ENCODE peak calls at places on chromosome 13, in six cellular contexts. N is heart right ventricle; P is AG04450; C is IMR-90; K is CD4-positive, alpha-beta memory T cell; Y is CD4-positive, alpha-beta T cell. H is an unnamed sample.

GRCh38 chr13:113861433-113862030 is 2.3 kb downstream of the GAS6 start:
- DNase-seq in Y (no peak), P (no peak), K (no peak), N (no peak), C (no peak), H (no peak)

GRCh38 chr13:82298110-82298509 is 1584.2 kb downstream of the SLITRK1 start:
- DNase-seq in Y (no peak), N (no peak), C (no peak), K (no peak), P (no peak), H (no peak)

GRCh38 chr13:79128158-79128557 is 277.9 kb downstream of the RBM26 start:
- DNase-seq in P (no peak), Y (no peak), N (no peak), C (peak; percentile 18), K (no peak), H (no peak)

GRCh38 chr13:51971520-51972426 is 39.5 kb downstream of the ATP7B start:
- DNase-seq in C (no peak), Y (no peak), K (no peak), N (no peak), P (no peak), H (no peak)

GRCh38 chr13:112806761-112807652 is 117.2 kb downstream of the ATP11A start:
- DNase-seq in K (no peak), Y (no peak), N (no peak), P (no peak), C (peak; percentile 47), H (no peak)

GRCh38 chr13:87827479-87827878 is 156.3 kb downstream of the SLITRK5 start:
- DNase-seq in K (no peak), P (peak; percentile 1), Y (no peak), N (no peak), C (no peak), H (no peak)

GRCh38 chr13:83498486-83499190 is 383.6 kb downstream of the SLITRK1 start:
- DNase-seq in K (no peak), C (peak; percentile 37), N (no peak), P (no peak), Y (no peak), H (no peak)

GRCh38 chr13:20350819-20351218 is 118.7 kb upstream of the GJB6 start:
- DNase-seq in K (no peak), C (no peak), P (no peak), Y (no peak), N (no peak), H (no peak)

GRCh38 chr13:44142540-44142867 is 231.1 kb upstream of the SERP2 start:
- DNase-seq in P (no peak), N (no peak), K (no peak), C (no peak), Y (no peak), H (no peak)

GRCh38 chr13:55528434-55528833 is 1612.3 kb upstream of the PRR20A start:
- DNase-seq in C (no peak), K (no peak), P (no peak), Y (no peak), N (no peak), H (no peak)

GRCh38 chr13:74850893-74851292 is 631.1 kb downstream of the TBC1D4 start:
- DNase-seq in K (no peak), P (no peak), C (no peak), Y (no peak), N (no peak), H (no peak)

GRCh38 chr13:107883561-107884175 is 331.7 kb downstream of the LIG4 start:
- DNase-seq in P (peak; percentile 48), K (no peak), C (peak; percentile 93), N (no peak), Y (no peak), H (no peak)

GRCh38 chr13:110396476-110396875 is 89.4 kb downstream of the COL4A2 start:
- DNase-seq in K (no peak), P (no peak), N (no peak), C (no peak), Y (no peak), H (no peak)

GRCh38 chr13:30735025-30735967 is at the start of gene ALOX5AP:
- DNase-seq in K (peak; percentile 53), N (no peak), Y (peak; percentile 33), P (no peak), C (no peak), H (no peak)

GRCh38 chr13:99191900-99192399 is 8.7 kb upstream of the UBAC2 start:
- DNase-seq in N (no peak), C (peak; percentile 74), K (no peak), Y (no peak), P (peak; percentile 27), H (no peak)

GRCh38 chr13:33279898-33280549 is 5.5 kb downstream of the STARD13 start:
- DNase-seq in Y (no peak), P (no peak), N (no peak), C (peak; percentile 71), K (no peak), H (no peak)

GRCh38 chr13:36163809-36164308 is 32.7 kb upstream of the DCLK1 start:
- DNase-seq in C (peak; percentile 87), N (peak; percentile 40), K (no peak), Y (no peak), P (peak; percentile 55), H (no peak)

GRCh38 chr13:112652512-112653458 is 37.1 kb upstream of the ATP11A start:
- DNase-seq in C (no peak), Y (no peak), P (no peak), N (no peak), K (no peak), H (no peak)

GRCh38 chr13:27966641-27967202 is 2.4 kb downstream of the CDX2 start:
- DNase-seq in P (no peak), C (no peak), N (no peak), K (no peak), Y (no peak), H (no peak)

GRCh38 chr13:33318744-33319143 is 33.2 kb upstream of the STARD13 start:
- DNase-seq in Y (no peak), C (no peak), N (no peak), P (no peak), K (no peak), H (no peak)

GRCh38 chr13:100274942-100275506 is 186.1 kb downstream of the PCCA start:
- DNase-seq in Y (no peak), C (peak; percentile 4), P (no peak), K (no peak), N (no peak), H (no peak)

GRCh38 chr13:88223958-88224357 is 552.8 kb downstream of the SLITRK5 start:
- DNase-seq in N (no peak), C (no peak), P (no peak), K (no peak), Y (no peak), H (no peak)

GRCh38 chr13:26222523-26223046 is 471 bp upstream of the RNF6 start:
- DNase-seq in K (no peak), N (no peak), C (no peak), P (no peak), Y (no peak), H (no peak)

DNA sequence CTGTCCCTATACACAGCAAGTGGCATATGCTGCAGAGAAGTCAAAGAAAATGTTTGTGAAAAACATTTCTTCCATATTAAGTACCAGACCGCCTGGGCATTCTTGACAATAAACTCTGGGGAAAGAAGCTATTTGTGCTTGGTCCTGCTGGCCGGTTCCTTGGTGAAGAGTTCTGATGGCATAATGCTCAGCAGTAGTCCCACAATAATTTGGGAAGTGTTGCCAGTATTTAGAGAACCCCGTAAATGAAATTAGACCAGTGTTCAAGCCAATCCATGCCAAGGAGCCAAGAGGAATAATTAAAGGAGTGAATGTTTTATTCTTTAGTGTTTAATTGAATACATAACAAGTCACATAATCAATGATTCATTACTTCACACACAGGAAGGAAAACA is 6.3 kb downstream of the KCTD12 start:
- DNase-seq in P (no peak), K (no peak), N (no peak), C (no peak), Y (no peak), H (no peak)
- H3K27ac ChIP-seq in P (no peak overlapping the region), K (peak overlapping the region; percentile 29), N (peak overlapping the region; percentile 94), C (no peak overlapping the region), Y (no peak overlapping the region), H (peak overlapping the region; percentile 69)

GRCh38 chr13:32262619-32263018 is 52.5 kb downstream of the ZAR1L start:
- DNase-seq in C (no peak), P (no peak), N (no peak), Y (no peak), K (no peak), H (no peak)

GRCh38 chr13:32261567-32261966 is 53.6 kb downstream of the ZAR1L start:
- DNase-seq in P (peak; percentile 50), N (peak; percentile 91), Y (no peak), C (peak; percentile 92), K (no peak), H (peak; percentile 19)

GRCh38 chr13:32259116-32259515 is 56.0 kb downstream of the ZAR1L start:
- DNase-seq in Y (no peak), K (no peak), N (no peak), P (no peak), C (no peak), H (no peak)

GRCh38 chr13:32264407-32264806 is 50.8 kb downstream of the ZAR1L start:
- DNase-seq in P (no peak), K (no peak), N (peak; percentile 91), Y (no peak), C (peak; percentile 55), H (no peak)

DNA sequence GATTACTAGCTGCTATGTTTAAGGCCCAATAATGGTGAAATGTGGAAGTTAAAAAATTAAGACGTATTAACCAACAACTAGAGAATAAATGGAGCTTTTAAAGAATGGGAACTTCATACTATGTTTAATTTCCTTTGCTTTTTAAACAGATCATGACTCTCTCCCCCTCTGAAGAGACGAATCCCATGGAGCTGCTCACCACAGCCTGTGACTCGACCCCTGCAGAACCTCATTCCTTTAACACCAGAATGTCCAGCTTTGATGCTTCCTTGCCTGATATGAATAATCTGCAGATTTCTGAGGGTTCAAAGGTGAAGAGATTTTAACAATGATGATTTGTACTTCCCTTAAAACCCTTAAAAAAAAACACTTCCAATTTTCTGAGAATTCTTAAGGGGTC is 53.0 kb downstream of the ZAR1L start:
- DNase-seq in P (no peak), K (no peak), C (peak; percentile 39), N (no peak), Y (no peak), H (no peak)
- H3K27ac ChIP-seq in P (no peak overlapping the region), K (no peak overlapping the region), C (no peak overlapping the region), N (peak overlapping the region; percentile 65), Y (no peak overlapping the region), H (peak overlapping the region; percentile 54)

GRCh38 chr13:40786568-40786996 is 2.8 kb upstream of the SLC25A15 start:
- DNase-seq in Y (no peak), N (no peak), P (no peak), C (peak; percentile 61), K (no peak), H (no peak)
- H3K27ac ChIP-seq in Y (no peak overlapping the region), N (no peak overlapping the region), P (peak overlapping the region; percentile 47), C (peak overlapping the region; percentile 80), K (no peak overlapping the region), H (no peak overlapping the region)

GRCh38 chr13:49610176-49610575 is 18.1 kb upstream of the ARL11 start:
- DNase-seq in N (no peak), P (no peak), C (no peak), Y (no peak), K (no peak), H (no peak)

GRCh38 chr13:49608932-49609331 is 19.4 kb upstream of the ARL11 start:
- DNase-seq in N (no peak), P (no peak), C (peak; percentile 10), K (no peak), Y (no peak), H (no peak)

GRCh38 chr13:49606747-49607648 is 21.3 kb upstream of the ARL11 start:
- DNase-seq in K (peak; percentile 77), C (peak; percentile 88), N (peak; percentile 88), P (peak; percentile 68), Y (peak; percentile 80), H (peak; percentile 73)

GRCh38 chr13:49604570-49604969 is 19.2 kb upstream of the RCBTB1 start:
- DNase-seq in P (no peak), N (no peak), K (no peak), Y (no peak), C (no peak), H (no peak)

GRCh38 chr13:49607761-49608160 is 20.5 kb upstream of the ARL11 start:
- DNase-seq in K (no peak), Y (no peak), N (no peak), P (no peak), C (no peak), H (no peak)
- H3K27ac ChIP-seq in K (no peak overlapping the region), Y (no peak overlapping the region), N (no peak overlapping the region), P (no peak overlapping the region), C (no peak overlapping the region), H (no peak overlapping the region)

H was measured in caudate nucleus.